ENCODE peak calls at places on chromosomes 12 and 14, in five cellular contexts. T is HS-27A, L is astrocyte of the spinal cord, P is CMK, D is GM13976. N is an unnamed sample.

GRCh38 chr12:111585619-111586135 is 13.4 kb downstream of the ATXN2 start:
- DNase-seq in T (no peak), L (no peak), P (no peak), D (no peak), N (no peak)

GRCh38 chr12:3728686-3729085 is 24.2 kb downstream of the CRACR2A start:
- DNase-seq in T (no peak), L (no peak), P (no peak), D (no peak), N (no peak)

GRCh38 chr12:5534800-5535199 is 102.9 kb downstream of the NTF3 start:
- DNase-seq in T (no peak), L (no peak), P (no peak), D (no peak), N (no peak)

GRCh38 chr12:122946690-122947271 is 19.5 kb downstream of the ABCB9 start:
- DNase-seq in T (peak; percentile 96), L (peak; percentile 99), P (no peak), D (peak; percentile 80), N (peak; percentile 97)

GRCh38 chr14:53381879-53382278 is 228.8 kb upstream of the DDHD1 start:
- DNase-seq in T (no peak), L (no peak), P (no peak), D (no peak), N (no peak)

GRCh38 chr12:53899230-53899629 is 39.4 kb upstream of the HOXC13 start:
- DNase-seq in T (no peak), L (no peak), P (no peak), D (no peak), N (no peak)

GRCh38 chr14:56199095-56199975 is 81.1 kb downstream of the PELI2 start:
- DNase-seq in T (peak; percentile 66), L (peak; percentile 98), P (peak; percentile 30), D (peak; percentile 30), N (peak; percentile 61)

GRCh38 chr12:45629292-45629691 is 100.2 kb upstream of the ARID2 start:
- DNase-seq in T (no peak), L (no peak), P (no peak), D (no peak), N (no peak)

N was measured in HS-5.